ENCODE peak calls at places on chromosome 10, in four cellular contexts. B, C, G and A are unnamed samples.

GRCh38 chr10:52466464-52466863 is 152.4 kb downstream of the DKK1 start:
- DNase-seq in B (no peak), G (no peak), C (no peak), A (no peak)

GRCh38 chr10:42941245-42941644 is 135.6 kb upstream of the RET start:
- DNase-seq in B (no peak), G (no peak), C (no peak), A (no peak)

GRCh38 chr10:126397640-126398382 is 9.5 kb upstream of the ADAM12 start:
- DNase-seq in B (no peak), G (peak; percentile 95), C (no peak), A (no peak)

GRCh38 chr10:45378866-45379265 is 4.8 kb downstream of the ALOX5 start:
- DNase-seq in B (no peak), G (no peak), C (no peak), A (no peak)

GRCh38 chr10:53052765-53053164 is 280.2 kb upstream of the MBL2 start:
- DNase-seq in B (no peak), C (no peak), G (no peak), A (no peak)

GRCh38 chr10:10394933-10395658 is 622.6 kb upstream of the CELF2 start:
- DNase-seq in B (no peak), C (no peak), G (peak; percentile 13), A (no peak)

GRCh38 chr10:96370575-96371157 is 11.9 kb upstream of the OPALIN start:
- DNase-seq in G (peak; percentile 61), C (peak; percentile 42), B (no peak), A (peak; percentile 29)

GRCh38 chr10:122279725-122280141 is 8.6 kb downstream of the BTBD16 start:
- DNase-seq in B (no peak), G (peak; percentile 65), C (peak; percentile 14), A (no peak)

GRCh38 chr10:59965899-59966650 is 59.7 kb upstream of the CCDC6 start:
- DNase-seq in G (no peak), B (no peak), C (no peak), A (no peak)

GRCh38 chr10:28997736-28998135 is 291.1 kb upstream of the LYZL1 start:
- DNase-seq in G (peak; percentile 52), C (peak; percentile 63), B (no peak), A (no peak)

GRCh38 chr10:8416192-8416701 is 361.8 kb downstream of the GATA3 start:
- DNase-seq in C (no peak), B (no peak), G (no peak), A (peak; percentile 18)

GRCh38 chr10:71623098-71623985 is 96.2 kb downstream of the C10orf105 start:
- DNase-seq in B (no peak), C (peak; percentile 61), G (peak; percentile 51), A (no peak)

GRCh38 chr10:35517431-35518181 is 87.5 kb upstream of the GJD4 start:
- DNase-seq in G (peak; percentile 72), C (no peak), B (no peak), A (no peak)

GRCh38 chr10:91424016-91424415 is 13.9 kb downstream of the HECTD2 start:
- DNase-seq in G (no peak), B (no peak), C (no peak), A (no peak)

GRCh38 chr10:112950714-112951348 is 784 bp downstream of the TCF7L2 start:
- DNase-seq in B (no peak), C (peak; percentile 32), G (peak; percentile 59), A (no peak)

GRCh38 chr10:73590881-73591577 is at the start of gene USP54:
- DNase-seq in G (peak; percentile 82), C (no peak), B (no peak), A (no peak)

GRCh38 chr10:119284679-119285096 is 77.3 kb downstream of the GRK5 start:
- DNase-seq in B (no peak), C (peak; percentile 89), G (no peak), A (no peak)

GRCh38 chr10:11143240-11143639 is 125.6 kb downstream of the CELF2 start:
- DNase-seq in G (no peak), C (no peak), B (no peak), A (no peak)

GRCh38 chr10:35795131-35795819 is 153.2 kb upstream of the FZD8 start:
- DNase-seq in G (peak; percentile 19), C (no peak), B (no peak), A (no peak)

GRCh38 chr10:87761892-87762291 is 56.1 kb downstream of the ATAD1 start:
- DNase-seq in C (no peak), B (no peak), G (peak; percentile 69), A (no peak)

GRCh38 chr10:79386637-79387465 is 39.6 kb downstream of the PPIF start:
- DNase-seq in C (peak; percentile 2), B (peak; percentile 2), G (no peak), A (no peak)

GRCh38 chr10:86113983-86114382 is 252.6 kb downstream of the GRID1 start:
- DNase-seq in B (no peak), G (no peak), C (no peak), A (no peak)

GRCh38 chr10:32377458-32378370 is 30.8 kb upstream of the EPC1 start:
- DNase-seq in C (peak; percentile 32), G (peak; percentile 51), B (no peak), A (peak; percentile 15)

GRCh38 chr10:102660891-102661613 is 16.8 kb downstream of the TRIM8 start:
- DNase-seq in G (peak; percentile 81), B (no peak), C (no peak), A (peak; percentile 58)

GRCh38 chr10:1274098-1274745 is 218.0 kb downstream of the WDR37 start:
- DNase-seq in C (no peak), G (no peak), B (no peak), A (no peak)

GRCh38 chr10:86100581-86101061 is 266.0 kb downstream of the GRID1 start:
- DNase-seq in B (no peak), G (peak; percentile 18), C (peak; percentile 5), A (no peak)

GRCh38 chr10:30413996-30414576 is 19.9 kb upstream of the MAP3K8 start:
- DNase-seq in B (no peak), C (no peak), G (peak; percentile 85), A (no peak)

GRCh38 chr10:5547934-5548660 is 23.3 kb downstream of the CALML3 start:
- DNase-seq in G (peak; percentile 23), C (peak; percentile 76), B (no peak), A (no peak)

GRCh38 chr10:43912469-43912868 is 263.8 kb upstream of the ZNF32 start:
- DNase-seq in G (no peak), C (no peak), B (no peak), A (no peak)

GRCh38 chr10:125162181-125162906 is 2.0 kb upstream of the CTBP2 start:
- DNase-seq in C (no peak), G (no peak), B (no peak), A (no peak)

DNA sequence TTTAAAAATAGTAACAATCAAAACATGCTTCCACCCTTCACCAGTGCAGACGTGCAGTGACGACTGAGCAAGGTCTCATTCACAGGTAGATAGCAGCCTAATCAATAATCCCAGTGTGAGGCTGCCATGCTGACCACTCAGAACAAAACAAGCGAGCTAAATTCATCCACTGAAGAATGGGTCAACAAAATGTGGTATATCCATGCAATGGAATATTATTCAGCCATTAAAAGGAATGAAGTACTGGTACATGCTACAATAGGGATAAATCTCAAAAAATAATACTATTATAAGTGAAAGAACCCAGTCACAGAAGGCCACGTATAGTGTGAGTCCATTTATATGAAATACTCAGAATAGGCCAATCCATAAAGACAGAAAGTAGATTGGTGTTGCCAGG is 74.0 kb downstream of the PTPRE start:
- DNase-seq in C (no peak), B (no peak), G (no peak), A (no peak)
- H3K4me1 ChIP-seq in C (peaks cover 22% of the 10 kb centered on the region), B (peaks cover 30% of the 10 kb centered on the region), G (no peaks in the 10 kb centered on the region), A (no peaks in the 10 kb centered on the region)

DNA sequence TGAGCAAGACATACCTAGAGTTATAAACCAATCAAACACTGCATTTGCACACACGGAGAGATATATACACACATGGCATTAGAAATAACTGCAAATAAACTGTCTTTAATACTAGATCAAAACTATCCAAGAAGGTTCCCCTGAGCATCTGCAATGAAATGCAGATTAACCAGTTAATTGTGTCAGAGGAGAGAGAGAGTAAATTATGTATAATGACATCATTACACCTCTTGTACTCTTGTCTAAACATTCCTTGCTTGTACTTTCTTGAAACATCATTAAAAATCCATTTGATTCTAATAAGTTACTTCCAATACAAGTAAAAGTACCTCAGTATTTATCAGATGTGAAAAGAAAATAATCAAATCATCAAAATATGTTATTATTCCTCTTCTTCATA is 932 bp downstream of the ANKRD22 start:
- DNase-seq in G (no peak), B (no peak), C (no peak), A (no peak)
- H3K27ac ChIP-seq in G (no peak overlapping the region), B (no peak overlapping the region), C (no peak overlapping the region), A (no peak overlapping the region)

DNA sequence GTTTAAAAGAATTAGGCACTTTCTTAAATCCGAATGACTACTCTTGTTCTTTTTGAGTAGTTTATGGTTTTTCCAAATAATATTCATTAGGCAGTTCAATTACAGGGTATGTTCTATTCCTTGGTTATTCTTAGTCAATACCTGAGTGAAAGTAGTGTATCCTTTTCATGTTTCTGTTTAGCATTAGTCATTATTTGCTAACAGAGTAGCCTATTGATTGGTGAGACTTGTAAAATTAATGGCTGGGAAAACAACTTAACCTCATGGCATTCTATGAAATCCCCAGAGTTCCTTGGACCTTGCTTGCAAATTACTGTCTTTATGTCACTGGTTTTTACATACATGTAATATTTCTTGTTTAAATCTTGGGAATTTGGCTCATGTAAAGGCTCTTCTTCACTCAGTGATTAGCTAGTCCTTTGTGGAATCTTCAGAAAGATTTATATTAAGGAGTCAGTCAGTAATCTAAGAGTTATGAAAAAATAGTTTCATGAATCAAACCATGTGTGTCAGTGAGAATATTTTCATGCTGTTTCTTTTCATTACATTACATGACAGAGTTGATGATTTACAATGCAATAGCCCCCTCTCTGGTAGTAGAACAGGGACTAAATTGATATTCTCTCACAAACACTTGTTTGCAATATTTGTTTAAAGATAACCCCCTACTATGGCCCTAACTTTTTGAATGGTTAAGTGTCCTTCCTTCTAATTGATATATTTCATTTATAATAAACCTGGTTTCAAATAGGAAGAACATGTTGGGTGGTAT is 81.5 kb upstream of the LRRTM3 start:
- DNase-seq in G (peak; percentile 13), B (no peak), C (no peak), A (no peak)
- TF ChIP-seq CTCF in G (no peak), B (no peak), C (no peak), A (no peak)

GRCh38 chr10:14377591-14377990 is 46.9 kb upstream of the FRMD4A start:
- DNase-seq in G (no peak), C (no peak), B (no peak), A (no peak)

GRCh38 chr10:14371616-14372015 is 40.9 kb upstream of the FRMD4A start:
- DNase-seq in B (no peak), G (no peak), C (no peak), A (no peak)

GRCh38 chr10:14372616-14373015 is 41.9 kb upstream of the FRMD4A start:
- DNase-seq in C (no peak), G (no peak), B (no peak), A (no peak)

GRCh38 chr10:14378387-14378960 is 47.8 kb upstream of the FRMD4A start:
- DNase-seq in C (no peak), G (no peak), B (no peak), A (no peak)

DNA sequence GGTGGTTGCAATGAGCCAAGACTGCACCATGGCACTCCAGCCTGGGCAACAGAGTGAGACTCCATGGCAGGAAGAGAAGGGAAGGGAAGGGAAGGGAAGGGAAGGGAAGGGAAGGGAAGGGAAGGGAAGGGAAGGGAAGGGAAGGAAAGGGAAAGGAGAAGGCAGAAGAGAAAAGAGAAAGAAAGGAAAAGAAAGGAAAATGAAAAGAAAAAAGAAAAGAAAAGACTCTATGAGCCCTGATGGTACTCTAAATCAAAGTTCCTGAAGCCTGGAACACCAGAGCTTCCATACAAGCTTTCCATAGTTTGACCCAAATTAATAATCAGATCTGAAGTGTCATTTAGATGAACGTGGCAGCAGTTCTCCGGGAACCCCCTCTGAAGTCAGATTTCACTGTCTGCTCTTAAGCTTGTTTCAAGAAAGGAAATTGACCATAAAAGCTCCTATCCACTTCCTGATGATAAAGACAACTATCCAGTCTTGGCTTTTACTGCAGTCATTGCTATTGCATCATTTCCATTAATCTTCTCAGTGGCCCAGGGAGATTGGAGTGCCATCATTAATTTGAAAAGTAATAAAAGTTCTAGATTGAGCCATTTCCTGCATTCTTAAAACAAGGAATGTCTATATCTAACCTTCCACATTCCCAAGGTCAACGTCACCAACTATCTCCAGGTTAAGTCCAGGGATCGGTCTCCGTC is 44.2 kb upstream of the FRMD4A start:
- DNase-seq in B (no peak), G (peak; percentile 47), C (no peak), A (no peak)
- H3K4me1 ChIP-seq in B (no peaks in the 10 kb centered on the region), G (no peaks in the 10 kb centered on the region), C (no peaks in the 10 kb centered on the region), A (no peaks in the 10 kb centered on the region)